ENCODE peak calls at places on chromosomes 6 and 20, in six cellular contexts. U is SK-N-SH, W is cardiac muscle cell, D is sigmoid colon, A is prostate gland, P is mammary epithelial cell. X is an unnamed sample. For H3K4me1, the result is how much of the 10 kb centered on the place peaks cover.

GRCh38 chr6:108168501-108168979 is 2.7 kb downstream of the NR2E1 start:
- DNase-seq in U (peak), W (peak), D (no peak), A (no peak), P (no peak), X (peak)

GRCh38 chr6:1215023-1215422 is 96.9 kb upstream of the FOXQ1 start:
- DNase-seq in U (no peak), W (no peak), D (no peak), A (no peak), P (no peak), X (no peak)

GRCh38 chr6:144469144-144469575 is 184.0 kb downstream of the UTRN start:
- DNase-seq in U (no peak), W (no peak), D (no peak), A (no peak), P (no peak), X (no peak)

GRCh38 chr6:129695373-129696027 is 14.5 kb downstream of the ARHGAP18 start:
- DNase-seq in U (no peak), W (no peak), D (no peak), A (no peak), P (no peak), X (no peak)

GRCh38 chr20:40844285-40844684 is 155.2 kb upstream of the MAFB start:
- DNase-seq in U (no peak), W (no peak), D (no peak), A (no peak), P (no peak), X (no peak)

GRCh38 chr6:170444056-170444505 is 109.0 kb downstream of the PSMB1 start:
- DNase-seq in U (peak), W (no peak), D (no peak), A (no peak), P (no peak), X (peak)

GRCh38 chr20:41618807-41619294 is 674 bp upstream of the CHD6 start:
- DNase-seq in U (no peak), W (no peak), D (no peak), A (peak), P (peak), X (no peak)

GRCh38 chr20:41003143-41003932 is 25.3 kb upstream of the TOP1 start:
- DNase-seq in U (no peak), W (peak), D (peak), A (peak), P (peak), X (peak)

GRCh38 chr6:31247813-31248212 is 24.1 kb downstream of the HLA-C start:
- DNase-seq in U (no peak), W (no peak), D (no peak), A (no peak), P (no peak), X (no peak)

GRCh38 chr20:17747431-17747846 is 47.7 kb downstream of the BANF2 start:
- DNase-seq in U (no peak), W (peak), D (no peak), A (no peak), P (peak), X (no peak)

GRCh38 chr6:151136141-151136755 is 103.5 kb upstream of the AKAP12 start:
- DNase-seq in U (no peak), W (peak), D (no peak), A (no peak), P (no peak), X (peak)

GRCh38 chr6:57048577-57048976 is 2.1 kb downstream of the KIAA1586 start:
- DNase-seq in U (no peak), W (no peak), D (no peak), A (no peak), P (no peak), X (no peak)

DNA sequence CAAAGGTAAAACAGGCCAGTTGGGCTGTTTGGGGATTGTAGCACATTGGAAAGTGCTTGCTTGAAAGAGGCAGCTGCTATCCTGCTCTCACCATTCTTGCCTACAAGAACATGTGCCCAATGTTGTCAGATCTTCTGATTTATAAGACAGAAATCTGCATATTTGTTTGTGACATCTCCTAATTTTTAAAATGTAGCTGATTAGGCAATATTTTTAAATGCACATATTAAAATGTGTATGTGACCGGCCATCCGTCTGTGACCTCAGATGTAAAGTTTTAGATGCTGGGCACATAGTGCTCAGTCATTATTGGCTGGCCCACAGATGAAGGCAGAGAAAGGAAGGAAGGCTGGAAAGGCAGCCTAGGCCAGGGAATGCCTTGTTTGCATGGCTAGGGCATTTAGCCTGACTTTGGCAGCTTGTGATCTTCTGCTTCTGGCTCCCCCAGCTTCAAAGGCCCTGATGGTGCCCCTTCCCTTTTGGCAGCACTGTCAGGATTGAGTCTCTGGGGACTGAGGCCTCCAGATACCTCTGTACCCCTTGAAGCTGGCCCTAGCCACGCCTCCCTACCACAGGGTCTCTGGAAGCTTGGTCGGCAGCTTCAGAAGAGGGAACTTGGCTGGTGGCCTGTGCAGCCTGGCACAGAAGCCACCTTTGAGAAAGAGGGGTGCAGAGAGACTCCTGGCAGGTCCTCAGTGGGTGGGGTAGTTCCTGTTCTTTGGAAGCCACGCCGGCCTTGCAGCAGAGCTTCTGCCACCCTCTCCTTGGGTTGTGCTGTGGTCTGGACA is 6.5 kb downstream of the SNPH start:
- DNase-seq in U (no peak), W (no peak), D (peak), A (no peak), P (no peak), X (no peak)
- H3K4me1 ChIP-seq in U (under half), W (under half), D (under half), A (under half), P (under half), X (under half)

DNA sequence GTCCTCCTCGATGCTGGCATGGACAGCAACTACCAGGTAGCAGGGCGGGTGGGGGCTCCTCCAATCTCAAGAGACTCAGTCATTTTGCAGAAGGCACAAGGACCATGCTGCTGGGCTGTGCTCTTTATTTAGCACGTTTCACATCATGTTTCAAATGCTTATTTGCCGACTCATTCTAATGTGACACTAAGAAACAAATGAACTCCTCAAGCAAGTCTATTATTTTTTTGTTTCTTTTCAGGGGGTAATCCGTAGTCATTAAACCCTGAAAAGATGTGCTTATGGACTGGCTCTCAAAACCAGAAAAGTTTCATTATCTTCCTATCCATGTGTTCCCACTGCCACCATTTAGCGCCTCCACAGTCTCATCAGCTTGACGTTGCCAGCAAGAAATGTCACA is 92.9 kb downstream of the ANKS1A start:
- DNase-seq in U (no peak), W (peak), D (no peak), A (no peak), P (no peak), X (no peak)
- H3K27ac ChIP-seq in U (no peak), W (no peak), D (no peak), A (no peak), P (no peak), X (peak)

GRCh38 chr20:48926816-48927215 is 5.3 kb downstream of the ARFGEF2 start:
- DNase-seq in U (no peak), W (no peak), D (no peak), A (no peak), P (no peak), X (no peak)

GRCh38 chr20:48923149-48923718 is 1.7 kb downstream of the ARFGEF2 start:
- DNase-seq in U (no peak), W (peak), D (no peak), A (no peak), P (no peak), X (no peak)

GRCh38 chr20:48926267-48926666 is 4.8 kb downstream of the ARFGEF2 start:
- DNase-seq in U (no peak), W (no peak), D (no peak), A (no peak), P (no peak), X (no peak)

GRCh38 chr20:48921883-48922867 is 664 bp downstream of the ARFGEF2 start:
- DNase-seq in U (peak), W (no peak), D (no peak), A (peak), P (peak), X (no peak)

GRCh38 chr20:48924711-48925109 is 3.2 kb downstream of the ARFGEF2 start:
- DNase-seq in U (no peak), W (no peak), D (no peak), A (no peak), P (no peak), X (no peak)
- H3K4me1 ChIP-seq in U (under half), W (under half), D (half or more), A (under half), P (under half), X (under half)

GRCh38 chr20:33704197-33704924 is 15.7 kb downstream of the PXMP4 start:
- DNase-seq in U (no peak), W (no peak), D (no peak), A (no peak), P (peak), X (no peak)

GRCh38 chr20:33707668-33708067 is 12.4 kb downstream of the PXMP4 start:
- DNase-seq in U (no peak), W (no peak), D (no peak), A (no peak), P (no peak), X (no peak)

GRCh38 chr20:33703498-33704137 is 16.5 kb downstream of the PXMP4 start:
- DNase-seq in U (no peak), W (no peak), D (no peak), A (no peak), P (no peak), X (no peak)

GRCh38 chr20:33701629-33702450 is 15.7 kb upstream of the E2F1 start:
- DNase-seq in U (no peak), W (no peak), D (no peak), A (no peak), P (no peak), X (no peak)

DNA sequence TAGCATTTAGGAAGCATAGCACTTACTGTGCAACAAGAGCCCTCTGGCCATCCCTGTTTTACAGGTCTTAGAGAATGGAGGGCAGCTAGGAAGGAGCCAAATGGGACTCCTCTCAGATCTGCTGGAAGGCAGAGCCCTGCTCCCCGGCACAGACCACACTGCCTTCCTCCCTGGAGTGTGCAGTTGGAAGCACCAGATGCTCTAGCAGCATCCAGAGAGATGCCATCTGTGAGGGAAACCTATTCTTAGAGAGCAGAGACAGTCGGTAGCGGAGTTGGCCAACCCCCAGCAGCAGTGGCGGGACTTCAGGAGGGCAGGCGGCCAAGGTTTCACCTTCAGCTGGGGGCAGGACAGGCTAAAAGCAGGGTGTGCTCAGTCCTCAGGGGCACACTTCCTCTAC is 16.7 kb upstream of the E2F1 start:
- DNase-seq in U (peak), W (no peak), D (peak), A (no peak), P (no peak), X (no peak)
- H3K27ac ChIP-seq in U (peak), W (no peak), D (no peak), A (no peak), P (no peak), X (no peak)

DNA sequence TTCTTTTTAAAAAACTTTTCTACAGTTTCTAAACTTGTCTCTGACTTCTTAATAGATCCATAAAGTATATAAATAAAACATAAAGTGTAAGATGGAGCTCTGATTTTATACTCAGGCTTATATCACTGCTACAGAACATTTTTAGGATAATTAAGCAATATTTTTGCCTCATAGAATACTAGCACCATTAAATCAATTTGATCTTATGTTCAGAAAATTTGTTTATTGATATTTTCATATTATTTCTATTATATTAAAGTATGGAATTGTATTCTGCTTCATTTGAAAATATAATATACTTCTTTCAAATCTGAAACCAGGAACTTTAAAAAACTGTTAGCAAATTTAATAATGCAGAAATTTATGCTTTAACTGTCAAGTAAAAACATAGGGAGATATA is 106.5 kb downstream of the MAN1A1 start:
- DNase-seq in U (no peak), W (no peak), D (no peak), A (no peak), P (no peak), X (no peak)
- H3K4me1 ChIP-seq in U (under half), W (under half), D (under half), A (under half), P (under half), X (under half)